ENCODE peak calls at places on chromosomes 12 and 14, in four cellular contexts. I is neural progenitor cell, B is suprapubic skin, C is lung. W is an unnamed sample. For H3K27me3, the result is how much of the 10 kb centered on the place peaks cover.

GRCh38 chr12:132521726-132522292 is 31.9 kb downstream of the FBRSL1 start:
- DNase-seq in I (no peak), B (no peak), C (no peak), W (no peak)

GRCh38 chr14:101761881-101762529 is 496 bp downstream of the PPP2R5C start:
- DNase-seq in C (no peak), B (no peak), I (peak), W (no peak)

GRCh38 chr12:13194462-13195110 is 1.9 kb upstream of the EMP1 start:
- DNase-seq in B (peak), I (no peak), C (no peak), W (no peak)

GRCh38 chr12:51188359-51189051 is 15.6 kb upstream of the TFCP2 start:
- DNase-seq in C (no peak), B (no peak), I (no peak), W (no peak)

GRCh38 chr14:33897878-33898535 is 52.9 kb downstream of the EGLN3 start:
- DNase-seq in B (no peak), I (no peak), C (no peak), W (no peak)

GRCh38 chr12:47808049-47808448 is 11.7 kb downstream of the HDAC7 start:
- DNase-seq in B (no peak), C (peak), I (no peak), W (no peak)

GRCh38 chr12:13116259-13116658 is 12.8 kb upstream of the GSG1 start:
- DNase-seq in C (no peak), I (peak), B (no peak), W (no peak)

GRCh38 chr12:42691991-42692557 is 102.5 kb upstream of the PRICKLE1 start:
- DNase-seq in B (no peak), C (no peak), I (no peak), W (no peak)

GRCh38 chr12:58955849-58956248 is 35.5 kb upstream of the LRIG3 start:
- DNase-seq in I (peak), C (no peak), B (no peak), W (no peak)

GRCh38 chr12:89663577-89664357 is 44.9 kb downstream of the ATP2B1 start:
- DNase-seq in I (no peak), C (no peak), B (no peak), W (no peak)

GRCh38 chr14:36661506-36662257 is at the start of gene PAX9:
- DNase-seq in C (peak), B (peak), I (peak), W (peak)

GRCh38 chr12:107395817-107396216 is 289.8 kb upstream of the PWP1 start:
- DNase-seq in C (no peak), I (no peak), B (no peak), W (no peak)

GRCh38 chr14:105167303-105168092 is 1.1 kb downstream of the JAG2 start:
- DNase-seq in C (no peak), I (peak), B (no peak), W (no peak)

GRCh38 chr12:1630827-1631591 is 2.0 kb downstream of the WNT5B start:
- DNase-seq in I (peak), B (no peak), C (no peak), W (no peak)
- H3K27me3 ChIP-seq in I (half or more), B (under half), C (under half), W (under half)

DNA sequence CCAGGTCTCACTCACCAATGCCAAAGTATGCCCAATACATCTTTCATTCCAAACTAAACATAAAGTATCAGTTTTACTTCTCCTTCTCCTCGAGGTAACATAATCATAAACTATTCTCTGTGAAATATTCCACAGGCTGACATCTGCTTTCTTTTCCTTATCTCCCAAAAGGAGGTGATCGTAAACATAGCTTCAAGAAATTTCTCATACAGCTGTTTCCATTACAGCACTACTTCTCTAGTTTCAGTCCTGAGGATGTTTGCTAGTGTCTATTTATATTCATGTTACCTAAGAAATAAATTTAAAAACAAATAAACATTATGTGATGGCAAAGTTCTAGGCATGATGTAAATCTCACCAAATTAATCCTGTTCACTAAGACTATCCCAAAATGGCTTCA is 90.1 kb upstream of the CPSF6 start:
- DNase-seq in C (no peak), I (no peak), B (no peak), W (no peak)
- H3K27ac ChIP-seq in C (no peak), I (no peak), B (no peak), W (no peak)

DNA sequence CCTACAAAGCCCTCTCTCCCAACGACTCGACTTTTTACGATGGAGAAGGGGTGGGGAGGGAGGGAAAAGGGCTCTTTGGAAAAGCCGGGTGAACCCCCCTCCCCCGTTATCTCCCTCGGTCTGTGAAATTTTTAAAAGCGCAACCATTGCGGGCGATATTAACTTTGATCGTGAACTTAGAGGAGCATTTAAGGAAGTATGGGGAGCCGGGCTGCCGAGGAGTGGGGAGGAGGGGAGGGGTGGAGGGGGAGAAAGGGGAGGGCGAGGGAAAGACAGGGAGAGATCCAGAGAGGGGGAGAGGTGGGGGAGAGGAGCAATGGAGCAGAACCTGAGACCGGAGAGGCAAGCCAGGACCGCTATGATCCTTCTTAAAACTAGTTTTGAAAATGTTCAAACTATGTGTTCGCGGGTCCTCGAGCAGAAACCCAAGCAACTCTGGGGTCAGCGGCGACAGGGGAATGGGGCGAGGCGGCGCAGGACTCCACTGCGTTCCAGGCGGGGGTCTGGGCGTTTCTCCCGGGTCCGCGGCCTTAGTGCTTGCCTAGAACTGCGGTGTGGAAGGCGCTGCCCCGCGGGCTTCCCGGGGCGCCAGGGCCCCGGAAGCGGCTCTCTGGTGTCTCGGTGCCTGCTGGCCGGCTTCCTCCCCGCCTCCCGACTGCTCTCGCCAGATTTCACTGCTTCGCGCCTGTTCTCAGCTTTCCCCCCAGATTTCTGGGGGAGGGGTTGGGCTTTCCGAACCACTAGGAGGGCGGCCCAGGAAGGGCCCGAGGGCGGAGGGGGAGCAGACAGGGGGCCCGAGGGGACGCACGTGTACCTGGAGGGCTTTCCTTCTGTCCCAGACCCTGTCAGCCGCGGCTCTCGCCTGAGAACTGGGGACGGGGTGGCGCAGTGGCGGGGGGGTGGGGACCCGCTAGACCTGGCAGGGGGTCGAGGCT is at the start of gene HOTAIR:
- DNase-seq in I (no peak), C (no peak), B (no peak), W (no peak)
- H3K27me3 ChIP-seq in I (half or more), C (under half), B (half or more), W (half or more)

DNA sequence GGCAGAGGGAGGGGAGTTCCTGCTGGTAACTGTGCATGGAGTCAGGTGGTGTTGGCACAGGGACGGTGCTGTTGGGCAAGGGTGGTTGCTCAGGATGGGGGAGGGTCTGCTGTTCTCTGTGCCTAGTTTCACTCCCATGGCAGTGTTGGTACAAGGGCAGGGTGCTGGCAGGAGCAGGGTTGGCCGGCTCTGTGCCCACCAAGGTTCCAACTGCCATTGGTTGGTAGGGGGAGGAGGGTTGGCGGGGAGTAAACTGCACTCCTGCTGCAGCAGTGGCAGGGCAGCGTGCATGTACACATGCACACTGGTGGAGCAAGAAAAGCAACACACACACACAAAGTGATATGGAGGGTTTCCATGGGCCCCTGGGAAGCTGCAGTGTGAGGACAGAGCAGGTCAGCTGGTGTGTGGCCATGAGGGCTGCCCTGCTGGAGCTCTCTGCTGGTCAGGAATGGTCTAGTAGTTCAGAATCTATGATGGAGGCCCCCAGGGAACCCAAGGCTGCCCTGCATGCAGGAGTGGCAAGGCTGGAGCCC is 269.9 kb upstream of the MGAT4C start:
- DNase-seq in I (no peak), B (no peak), C (no peak), W (peak)
- H3K27ac ChIP-seq in I (no peak), B (no peak), C (no peak), W (no peak)

GRCh38 chr12:119122047-119122446 is 56.7 kb upstream of the HSPB8 start:
- DNase-seq in I (no peak), C (no peak), B (no peak), W (no peak)
- H3K27me3 ChIP-seq in I (under half), C (under half), B (under half), W (under half)

GRCh38 chr12:127293507-127294310 is 973.3 kb upstream of the TMEM132C start:
- DNase-seq in C (peak), I (peak), B (peak), W (no peak)

GRCh38 chr12:127296591-127296990 is 970.4 kb upstream of the TMEM132C start:
- DNase-seq in B (no peak), C (no peak), I (no peak), W (no peak)

GRCh38 chr12:127292736-127293135 is 974.2 kb upstream of the TMEM132C start:
- DNase-seq in B (peak), I (no peak), C (no peak), W (no peak)

GRCh38 chr12:127295630-127296029 is 971.3 kb upstream of the TMEM132C start:
- DNase-seq in I (no peak), C (no peak), B (no peak), W (no peak)

DNA sequence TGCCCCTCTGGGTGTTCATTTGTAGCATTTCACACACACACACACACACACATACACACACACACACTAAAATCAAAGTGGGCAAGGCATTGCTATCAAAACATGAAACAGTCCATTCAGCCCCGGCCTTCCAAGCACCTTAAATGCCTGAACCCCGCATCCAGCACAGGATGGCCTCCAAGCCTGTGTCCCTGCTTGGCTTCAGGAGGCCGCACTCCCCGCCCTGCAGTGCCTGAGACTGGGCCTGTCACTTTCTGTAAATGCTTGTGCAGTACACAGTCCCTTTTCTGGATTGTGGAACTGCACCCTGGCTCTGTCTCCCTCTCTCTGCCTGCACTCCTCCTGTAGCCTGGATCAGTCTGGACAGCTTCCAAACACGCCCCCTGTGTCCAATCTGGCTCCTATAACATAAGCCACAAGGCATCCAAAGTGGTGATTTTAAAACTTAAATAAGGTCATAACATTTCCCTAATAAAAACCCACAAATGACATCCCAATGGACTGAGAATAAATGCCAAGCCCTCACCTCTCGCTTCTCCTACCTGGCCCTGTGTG is 972.2 kb upstream of the TMEM132C start:
- DNase-seq in C (no peak), B (peak), I (no peak), W (no peak)
- H3K27ac ChIP-seq in C (no peak), B (no peak), I (no peak), W (no peak)

W was measured in RWPE2.